ENCODE peak calls at places on chromosomes 3 and 15, in seven cellular contexts. Q is uterus; E is SW480; H is DMS153; O is natural killer cell treated with Interleukin-12 subunit alpha and Interleukin-12 subunit beta and Interleukin-15 and Interleukin-18, amount 100 ng/mL, for 72 hours; T is M059J; W is HFFc6. U is an unnamed sample.

GRCh38 chr3:133381346-133382109 is 18.3 kb upstream of the BFSP2 start:
- DNase-seq in Q (no peak), E (no peak), H (no peak), O (no peak), T (no peak), W (no peak), U (no peak)

GRCh38 chr3:126495786-126496185 is 20.1 kb upstream of the ZXDC start:
- DNase-seq in Q (no peak), E (no peak), H (no peak), O (no peak), T (no peak), W (no peak), U (no peak)

GRCh38 chr15:37891754-37892368 is 42.6 kb upstream of the TMCO5A start:
- DNase-seq in Q (no peak), E (peak), H (peak), O (no peak), T (peak), W (peak), U (no peak)

GRCh38 chr3:159724627-159725026 is 264.0 kb upstream of the IL12A start:
- DNase-seq in Q (no peak), E (no peak), H (no peak), O (no peak), T (peak), W (peak), U (no peak)

GRCh38 chr3:25142609-25143355 is 285.3 kb upstream of the RARB start:
- DNase-seq in Q (no peak), E (no peak), H (no peak), O (no peak), T (no peak), W (no peak), U (no peak)

GRCh38 chr3:79906106-79906505 is 138.3 kb upstream of the ROBO1 start:
- DNase-seq in Q (no peak), E (no peak), H (no peak), O (no peak), T (peak), W (no peak), U (no peak)

GRCh38 chr15:64456634-64457108 is 3.7 kb upstream of the ZNF609 start:
- DNase-seq in Q (no peak), E (no peak), H (no peak), O (no peak), T (no peak), W (no peak), U (no peak)

GRCh38 chr3:143206955-143207337 is 87.4 kb downstream of the CHST2 start:
- DNase-seq in Q (no peak), E (no peak), H (no peak), O (no peak), T (no peak), W (no peak), U (no peak)

GRCh38 chr3:179182892-179183291 is 34.7 kb downstream of the PIK3CA start:
- DNase-seq in Q (no peak), E (no peak), H (no peak), O (no peak), T (no peak), W (no peak), U (no peak)

GRCh38 chr3:187737401-187738088 is 7.7 kb downstream of the BCL6 start:
- DNase-seq in Q (peak), E (peak), H (no peak), O (peak), T (peak), W (peak), U (no peak)

GRCh38 chr15:50906954-50907865 is 1.3 kb upstream of the AP4E1 start:
- DNase-seq in Q (no peak), E (peak), H (no peak), O (peak), T (peak), W (no peak), U (no peak)